ENCODE peak calls at places on chromosomes 5 and 9, in ten cellular contexts. O is nucleus accumbens; K is activated T-cell treated with anti-CD3 and anti-CD28 coated beads, Interleukin-2, amount 50 U/mL, for 1 hour; E is GM04503; B is LoVo; W is AG10803; U is EH; H is HTR-8/SVneo; G is tibial nerve; Q is MCF 10A. P is an unnamed sample.

GRCh38 chr5:157387683-157388093 is 72.3 kb upstream of the NIPAL4 start:
- DNase-seq in Q (peak; percentile 91), U (peak; percentile 98), W (peak; percentile 95), K (no peak), G (no peak), O (no peak), E (peak; percentile 93), H (peak; percentile 48), B (no peak), P (no peak)

GRCh38 chr5:172777381-172778222 is 6.6 kb upstream of the DUSP1 start:
- DNase-seq in O (no peak), B (peak; percentile 93), W (peak; percentile 89), H (peak; percentile 72), U (peak; percentile 93), G (peak; percentile 84), E (no peak), K (peak; percentile 81), Q (peak; percentile 99), P (no peak)

GRCh38 chr5:127910307-127910956 is 173.1 kb upstream of the SLC12A2 start:
- DNase-seq in Q (no peak), H (no peak), G (no peak), K (no peak), W (no peak), B (no peak), E (no peak), O (no peak), U (no peak), P (no peak)

GRCh38 chr5:11912-12311 is 80.1 kb upstream of the PLEKHG4B start:
- DNase-seq in B (no peak), H (no peak), E (no peak), U (peak; percentile 12), G (no peak), O (no peak), K (no peak), W (peak; percentile 6), Q (peak; percentile 31), P (no peak)

GRCh38 chr5:2756211-2756746 is 4.8 kb upstream of the IRX2 start:
- DNase-seq in O (no peak), H (no peak), G (no peak), Q (no peak), W (peak; percentile 86), K (no peak), B (no peak), E (no peak), U (peak; percentile 92), P (peak; percentile 43)

GRCh38 chr5:125058185-125058826 is 311.9 kb upstream of the ZNF608 start:
- DNase-seq in W (peak; percentile 22), U (peak; percentile 84), E (no peak), O (no peak), H (no peak), Q (peak; percentile 47), B (no peak), G (no peak), K (no peak), P (no peak)

GRCh38 chr5:134111741-134112647 is 2.5 kb upstream of the TCF7 start:
- DNase-seq in E (no peak), H (no peak), W (no peak), B (no peak), U (peak; percentile 49), Q (no peak), G (no peak), O (no peak), K (peak; percentile 57), P (no peak)

GRCh38 chr5:135057233-135057632 is 23.2 kb upstream of the PITX1 start:
- DNase-seq in U (no peak), K (no peak), G (no peak), B (no peak), W (no peak), Q (no peak), E (no peak), H (no peak), O (no peak), P (no peak)

GRCh38 chr9:79969383-79969782 is 397.6 kb downstream of the TLE4 start:
- DNase-seq in W (no peak), U (no peak), H (no peak), G (no peak), Q (no peak), B (no peak), K (no peak), O (no peak), E (no peak), P (no peak)

GRCh38 chr5:61277190-61277589 is 54.9 kb upstream of the ZSWIM6 start:
- DNase-seq in Q (peak; percentile 34), E (no peak), H (peak; percentile 30), U (peak; percentile 68), B (no peak), W (peak; percentile 56), O (no peak), G (no peak), K (no peak), P (no peak)

GRCh38 chr9:23820731-23821399 is 5.2 kb downstream of the ELAVL2 start:
- DNase-seq in G (no peak), B (no peak), K (no peak), E (no peak), W (no peak), O (no peak), U (no peak), Q (peak; percentile 18), H (no peak), P (peak; percentile 57)

GRCh38 chr9:16794871-16795639 is 75.4 kb downstream of the BNC2 start:
- DNase-seq in U (peak; percentile 99), Q (no peak), B (no peak), G (no peak), H (no peak), K (no peak), O (no peak), W (peak; percentile 98), E (peak; percentile 97), P (no peak)

GRCh38 chr5:128538249-128539037 is 398 bp upstream of the FBN2 start:
- DNase-seq in H (peak; percentile 79), W (peak; percentile 28), E (no peak), G (peak; percentile 27), O (no peak), B (no peak), U (peak; percentile 97), Q (peak; percentile 98), K (no peak), P (peak; percentile 76)

GRCh38 chr5:124263172-124263571 is 483.3 kb downstream of the ZNF608 start:
- DNase-seq in Q (no peak), K (no peak), H (no peak), E (no peak), W (no peak), O (no peak), U (no peak), G (no peak), B (no peak), P (no peak)

GRCh38 chr5:3929799-3930198 is 334.2 kb downstream of the IRX1 start:
- DNase-seq in G (no peak), W (no peak), H (no peak), O (no peak), B (no peak), K (no peak), E (no peak), Q (no peak), U (no peak), P (no peak)

GRCh38 chr5:72013741-72014703 is 93.3 kb upstream of the MAP1B start:
- DNase-seq in W (no peak), E (no peak), Q (no peak), K (no peak), H (no peak), U (no peak), G (no peak), B (no peak), O (peak; percentile 7), P (no peak)

GRCh38 chr9:71767421-71768321 is 642 bp downstream of the CEMIP2 start:
- DNase-seq in O (no peak), W (no peak), U (peak; percentile 55), G (no peak), H (no peak), E (no peak), B (no peak), Q (peak; percentile 39), K (no peak), P (peak; percentile 17)

GRCh38 chr5:14216902-14217301 is 73.8 kb downstream of the TRIO start:
- DNase-seq in Q (no peak), B (no peak), G (no peak), K (no peak), U (no peak), H (no peak), E (no peak), W (no peak), O (no peak), P (no peak)

GRCh38 chr9:75061169-75061568 is 26.8 kb downstream of the NMRK1 start:
- DNase-seq in G (no peak), K (no peak), E (no peak), B (no peak), Q (no peak), W (no peak), O (no peak), H (no peak), U (no peak), P (no peak)

GRCh38 chr5:59728356-59728755 is 165.2 kb downstream of the PDE4D start:
- DNase-seq in H (no peak), W (no peak), U (no peak), Q (no peak), O (no peak), K (no peak), E (no peak), B (no peak), G (no peak), P (no peak)

GRCh38 chr5:83277154-83277553 is 194.4 kb upstream of the VCAN start:
- DNase-seq in B (no peak), Q (peak; percentile 60), H (no peak), U (peak; percentile 6), E (no peak), K (no peak), O (no peak), G (no peak), W (peak; percentile 33), P (no peak)

GRCh38 chr5:146395233-146395632 is 51.9 kb upstream of the TCERG1 start:
- DNase-seq in H (no peak), Q (peak; percentile 14), G (no peak), W (no peak), O (no peak), U (no peak), E (no peak), B (no peak), K (no peak), P (no peak)

P was measured in endothelial cell.